ENCODE peak calls at places on chromosomes 11 and 22, in six cellular contexts. H is activated CD4-positive, alpha-beta T cell treated with anti-CD3 and anti-CD28 coated beads, Interleukin-2, amount 50 U/mL, for 48 hours; I is activated T-helper 1 cell treated with anti-CD3 and anti-CD28 coated beads, Interleukin-12 subunit alpha, Interleukin-12 subunit beta, Interleukin-2, Interleukin-4 antibody, amounts not matched to agents 30 ng/mL and 10 ng/mL and 1 ng/mL, durations not matched to agents 14 hours and 24 hours and 36 hours; U is NCI-H774; Y is stimulated activated CD4-positive, alpha-beta T cell treated with anti-CD3 and anti-CD28 coated beads, Interleukin-1b, Interleukin-23, amount 100 ng/mL, for 1 hour; S is COR-L47. Z is an unnamed sample.
A peak's percentile ranks its signal among the peaks of the same experiment; 100 is the strongest.

GRCh38 chr22:39496131-39496838 is 5.8 kb upstream of the MIEF1 start:
- DNase-seq in U (peak; percentile 9), H (peak; percentile 71), Y (peak; percentile 17), S (peak; percentile 68), I (peak; percentile 40), Z (no peak)

GRCh38 chr11:3221408-3222002 is 2.9 kb upstream of the MRGPRG start:
- DNase-seq in U (no peak), S (no peak), H (no peak), Y (no peak), I (no peak), Z (no peak)

GRCh38 chr11:57248780-57249383 is 11.8 kb upstream of the APLNR start:
- DNase-seq in U (peak; percentile 22), Y (no peak), I (no peak), S (peak; percentile 15), H (peak; percentile 32), Z (no peak)

GRCh38 chr11:126231725-126232459 is 20.3 kb downstream of the FAM118B start:
- DNase-seq in Y (no peak), U (no peak), H (no peak), I (no peak), S (no peak), Z (no peak)

GRCh38 chr22:45334068-45334467 is 24.3 kb downstream of the FAM118A start:
- DNase-seq in S (no peak), H (no peak), U (no peak), Y (no peak), I (no peak), Z (no peak)

GRCh38 chr11:57479925-57480324 is 19.6 kb downstream of the RTN4RL2 start:
- DNase-seq in Y (no peak), I (no peak), U (no peak), H (no peak), S (no peak), Z (no peak)

GRCh38 chr22:30211124-30211820 is 35.3 kb downstream of the LIF start:
- DNase-seq in U (no peak), I (no peak), H (no peak), S (no peak), Y (no peak), Z (no peak)

GRCh38 chr11:20080032-20080685 is 80.1 kb downstream of the DBX1 start:
- DNase-seq in H (no peak), S (no peak), Y (no peak), U (no peak), I (no peak), Z (no peak)

GRCh38 chr11:93221539-93221938 is 23.7 kb upstream of the SLC36A4 start:
- DNase-seq in U (peak; percentile 40), S (peak; percentile 90), H (no peak), I (no peak), Y (no peak), Z (no peak)

GRCh38 chr11:13073119-13073981 is 64.2 kb downstream of the RASSF10 start:
- DNase-seq in S (no peak), Y (no peak), I (no peak), H (no peak), U (no peak), Z (no peak)

GRCh38 chr11:74611369-74611861 is 19.0 kb downstream of the POLD3 start:
- DNase-seq in H (no peak), S (peak; percentile 9), U (no peak), Y (no peak), I (no peak), Z (no peak)

GRCh38 chr11:75200051-75200450 is 40.5 kb upstream of the TPBGL start:
- DNase-seq in I (no peak), U (no peak), H (no peak), S (no peak), Y (no peak), Z (no peak)

GRCh38 chr22:30940655-30941362 is 27.8 kb downstream of the MORC2 start:
- DNase-seq in U (no peak), I (peak; percentile 22), H (peak; percentile 47), S (no peak), Y (no peak), Z (no peak)

GRCh38 chr11:294795-295194 is 4.5 kb downstream of the IFITM5 start:
- DNase-seq in Y (no peak), I (no peak), S (no peak), U (no peak), H (no peak), Z (no peak)

GRCh38 chr11:79108851-79109250 is 332.0 kb downstream of the TENM4 start:
- DNase-seq in Y (no peak), U (no peak), S (no peak), H (no peak), I (no peak), Z (no peak)

GRCh38 chr11:128587415-128587814 is at the start of gene ETS1:
- DNase-seq in S (no peak), Y (no peak), H (no peak), I (no peak), U (no peak), Z (no peak)

GRCh38 chr22:45885171-45885840 is 91.7 kb downstream of the WNT7B start:
- DNase-seq in S (no peak), H (no peak), I (no peak), U (no peak), Y (no peak), Z (no peak)

GRCh38 chr11:108340958-108341357 is 118.1 kb downstream of the ATM start:
- DNase-seq in U (no peak), H (no peak), Y (no peak), I (no peak), S (no peak), Z (no peak)

GRCh38 chr11:4645974-4646373 is 2.2 kb downstream of the OR51E1 start:
- DNase-seq in U (no peak), S (no peak), H (no peak), I (no peak), Y (no peak), Z (no peak)

GRCh38 chr22:30922151-30922611 is 46.4 kb downstream of the MORC2 start:
- DNase-seq in H (peak; percentile 68), I (peak; percentile 80), Y (peak; percentile 53), U (no peak), S (no peak), Z (peak; percentile 60)

GRCh38 chr22:46352691-46353386 is 17.3 kb downstream of the TRMU start:
- DNase-seq in S (peak; percentile 35), H (no peak), I (no peak), U (no peak), Y (no peak), Z (no peak)

GRCh38 chr11:2140411-2141400 is 1.5 kb upstream of the IGF2 start:
- DNase-seq in Y (no peak), I (no peak), S (no peak), H (no peak), U (no peak), Z (no peak)

GRCh38 chr11:86183694-86184093 is 60.9 kb upstream of the EED start:
- DNase-seq in S (no peak), U (no peak), Y (no peak), I (no peak), H (peak; percentile 51), Z (no peak)

GRCh38 chr11:1307163-1307870 is 2.1 kb downstream of the TOLLIP start:
- DNase-seq in I (no peak), U (no peak), S (no peak), Y (no peak), H (no peak), Z (no peak)

GRCh38 chr22:49776891-49777290 is 50.8 kb downstream of the BRD1 start:
- DNase-seq in S (no peak), H (no peak), U (no peak), I (no peak), Y (no peak), Z (no peak)

GRCh38 chr11:66100272-66101037 is 30.4 kb downstream of the PACS1 start:
- DNase-seq in H (peak; percentile 61), S (peak; percentile 85), I (peak; percentile 63), Y (peak; percentile 20), U (peak; percentile 78), Z (peak; percentile 48)

GRCh38 chr11:45869551-45869950 is 15.9 kb upstream of the MAPK8IP1 start:
- DNase-seq in I (no peak), Y (no peak), S (no peak), U (no peak), H (no peak), Z (no peak)

GRCh38 chr22:32998373-32998772 is 59.8 kb downstream of the SYN3 start:
- DNase-seq in U (no peak), S (no peak), Y (no peak), I (no peak), H (no peak), Z (no peak)

GRCh38 chr11:47399860-47400812 is 8.3 kb upstream of the SLC39A13 start:
- DNase-seq in S (no peak), U (no peak), I (no peak), Y (no peak), H (peak; percentile 29), Z (no peak)

GRCh38 chr22:48960576-48960975 is 867.1 kb downstream of the BRD1 start:
- DNase-seq in H (no peak), S (no peak), U (no peak), I (no peak), Y (no peak), Z (no peak)

GRCh38 chr11:12205330-12205729 is 94.9 kb downstream of the MICAL2 start:
- DNase-seq in Y (no peak), U (no peak), H (no peak), I (no peak), S (no peak), Z (no peak)

GRCh38 chr22:37305873-37306272 is 23.6 kb downstream of the CYTH4 start:
- DNase-seq in U (no peak), Y (no peak), H (no peak), S (no peak), I (no peak), Z (no peak)

GRCh38 chr22:21445437-21446127 is 21.6 kb upstream of the TMEM191C start:
- DNase-seq in H (no peak), I (no peak), U (no peak), Y (no peak), S (no peak), Z (no peak)

GRCh38 chr11:4607111-4607510 is 920 bp downstream of the TRIM68 start:
- DNase-seq in U (peak; percentile 23), I (no peak), H (no peak), S (no peak), Y (no peak), Z (no peak)

GRCh38 chr22:41096841-41097240 is 4.4 kb downstream of the EP300 start:
- DNase-seq in U (no peak), Y (no peak), H (no peak), S (no peak), I (no peak), Z (no peak)

GRCh38 chr22:17891427-17892167 is 117.3 kb upstream of the BID start:
- DNase-seq in Y (no peak), H (no peak), U (peak; percentile 31), I (no peak), S (no peak), Z (no peak)

GRCh38 chr22:24302591-24302990 is 32.0 kb downstream of the SPECC1L start:
- DNase-seq in S (peak; percentile 79), H (no peak), Y (no peak), U (peak; percentile 84), I (no peak), Z (no peak)

GRCh38 chr22:47032091-47032943 is 269.9 kb downstream of the TBC1D22A start:
- DNase-seq in H (no peak), Y (no peak), S (no peak), U (no peak), I (no peak), Z (no peak)

GRCh38 chr11:70491696-70492472 is 93.6 kb downstream of the CTTN start:
- DNase-seq in H (no peak), U (no peak), I (no peak), Y (no peak), S (no peak), Z (no peak)